ENCODE peak calls at places on chromosomes 1 and 21, in seven cellular contexts. Y, N, C, T, H, D and L are unnamed samples.

GRCh38 chr1:109891930-109892329 is 18.7 kb upstream of the CSF1 start:
- DNase-seq in D (no peak), H (no peak), T (no peak), C (no peak), Y (no peak), N (no peak), L (no peak)

GRCh38 chr1:82449671-82450070 is 648.9 kb downstream of the ADGRL2 start:
- DNase-seq in C (no peak), D (no peak), N (no peak), T (no peak), H (no peak), Y (no peak), L (no peak)

GRCh38 chr1:234887026-234887910 is 241.4 kb downstream of the TOMM20 start:
- DNase-seq in C (no peak), T (peak), D (no peak), H (no peak), Y (no peak), N (no peak), L (no peak)

GRCh38 chr1:35560256-35561225 is 2.9 kb downstream of the NCDN start:
- DNase-seq in Y (no peak), N (no peak), C (peak), D (no peak), T (peak), H (peak), L (peak)

GRCh38 chr1:55800503-55800902 is 585.3 kb upstream of the USP24 start:
- DNase-seq in C (no peak), T (no peak), D (no peak), N (no peak), H (no peak), Y (no peak), L (no peak)

GRCh38 chr1:10692401-10693021 is 103.9 kb downstream of the CASZ1 start:
- DNase-seq in C (peak), Y (no peak), D (peak), N (peak), T (no peak), H (no peak), L (peak)

GRCh38 chr1:209880051-209880450 is 52.3 kb downstream of the UTP25 start:
- DNase-seq in H (no peak), T (no peak), D (no peak), C (no peak), N (no peak), Y (no peak), L (no peak)

GRCh38 chr1:21773585-21773984 is 9.4 kb downstream of the USP48 start:
- DNase-seq in N (no peak), C (no peak), D (peak), T (no peak), Y (no peak), H (no peak), L (no peak)

GRCh38 chr1:49552101-49552500 is 471.7 kb downstream of the AGBL4 start:
- DNase-seq in C (no peak), T (no peak), D (no peak), N (no peak), H (no peak), Y (no peak), L (no peak)

GRCh38 chr1:30260318-30260717 is 463.1 kb downstream of the MATN1 start:
- DNase-seq in N (no peak), D (no peak), T (no peak), Y (no peak), C (no peak), H (no peak), L (no peak)

GRCh38 chr1:22428672-22429071 is 23.0 kb upstream of the ZBTB40 start:
- DNase-seq in T (no peak), H (no peak), D (peak), C (no peak), Y (peak), N (no peak), L (peak)

GRCh38 chr1:170619167-170620030 is 44.5 kb upstream of the PRRX1 start:
- DNase-seq in T (no peak), D (peak), C (no peak), Y (peak), H (no peak), N (no peak), L (peak)

GRCh38 chr1:86447198-86447790 is 21.4 kb upstream of the CLCA1 start:
- DNase-seq in Y (no peak), N (no peak), C (no peak), H (no peak), D (no peak), T (no peak), L (no peak)

GRCh38 chr1:2378441-2378851 is 12.9 kb downstream of the MORN1 start:
- DNase-seq in C (no peak), N (no peak), T (no peak), Y (no peak), H (no peak), D (no peak), L (no peak)

GRCh38 chr1:202224453-202224852 is 30.9 kb downstream of the LGR6 start:
- DNase-seq in C (no peak), T (no peak), D (no peak), H (no peak), Y (no peak), N (no peak), L (no peak)

GRCh38 chr1:9426291-9426711 is 113.0 kb upstream of the SLC25A33 start:
- DNase-seq in D (no peak), Y (no peak), T (no peak), N (peak), C (no peak), H (no peak), L (no peak)

GRCh38 chr1:185155600-185156320 is 993 bp downstream of the TRMT1L start:
- DNase-seq in C (no peak), T (no peak), N (no peak), Y (peak), D (peak), H (no peak), L (peak)

GRCh38 chr1:154973344-154974085 is 966 bp upstream of the CKS1B start:
- DNase-seq in D (peak), H (peak), T (peak), C (peak), N (peak), Y (peak), L (peak)
- TF ChIP-seq CTCF in D (no peak), H (peak), T (peak), C (peak), N (no peak), Y (peak), L (peak)

DNA sequence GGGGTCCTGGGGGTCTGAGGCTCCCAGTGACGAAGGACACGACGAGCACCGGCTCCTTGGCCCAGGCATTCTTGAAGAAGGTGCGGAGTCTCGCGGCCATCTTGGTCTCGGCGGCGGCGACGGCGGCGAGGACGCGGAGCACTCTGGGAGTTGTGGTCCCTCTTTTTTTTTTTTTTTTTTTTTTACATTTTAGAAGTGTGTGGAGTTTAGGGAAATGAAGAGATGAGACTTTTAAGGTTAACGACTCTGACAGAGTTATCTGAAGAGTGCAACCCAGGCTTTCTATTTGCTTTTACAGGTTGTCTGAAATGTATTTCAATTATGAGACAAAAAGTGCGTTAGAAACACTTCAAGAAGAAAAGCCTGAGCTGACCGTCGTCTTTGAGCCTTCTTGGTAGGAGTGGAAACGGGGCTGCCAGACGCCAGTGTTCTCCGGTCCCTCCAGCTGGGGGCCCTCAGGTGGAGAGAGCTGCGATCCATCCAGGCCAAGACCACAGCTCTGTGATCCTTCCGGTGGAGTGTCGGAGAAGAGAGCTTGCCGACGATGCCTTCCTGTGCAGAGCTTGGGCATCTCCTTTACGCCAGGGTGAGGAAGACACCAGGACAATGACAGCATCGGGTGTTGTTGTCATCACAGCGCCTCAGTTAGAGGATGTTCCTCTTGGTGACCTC is 9.7 kb downstream of the OR2B11 start:
- DNase-seq in N (no peak), C (peak), Y (peak), H (no peak), T (peak), D (peak), L (no peak)
- TF ChIP-seq CTCF in N (no peak), C (no peak), Y (no peak), H (no peak), T (no peak), D (no peak), L (no peak)

DNA sequence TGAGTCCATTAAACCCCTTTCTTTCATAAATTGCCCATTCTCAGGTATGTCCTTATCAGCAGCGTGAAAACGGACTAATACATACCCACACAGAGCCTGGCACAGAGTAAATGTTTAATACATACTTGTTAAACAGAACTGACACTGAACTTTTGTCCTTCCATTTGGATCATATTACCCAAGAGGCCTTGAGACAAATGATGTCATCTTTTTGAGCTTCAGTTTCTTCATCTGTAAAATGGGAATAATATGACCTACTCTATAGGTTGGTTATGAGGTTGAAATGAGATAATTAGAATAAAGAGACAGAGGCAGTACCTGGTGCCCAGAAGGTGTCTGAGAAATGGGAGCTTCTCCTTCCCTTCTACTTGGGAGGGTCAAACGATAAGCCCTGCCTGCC is 13.8 kb downstream of the CYB5RL start:
- DNase-seq in Y (no peak), N (no peak), C (no peak), H (no peak), D (no peak), T (no peak), L (no peak)
- TF ChIP-seq CTCF in Y (no peak), N (no peak), C (no peak), H (no peak), D (no peak), T (no peak), L (no peak)

DNA sequence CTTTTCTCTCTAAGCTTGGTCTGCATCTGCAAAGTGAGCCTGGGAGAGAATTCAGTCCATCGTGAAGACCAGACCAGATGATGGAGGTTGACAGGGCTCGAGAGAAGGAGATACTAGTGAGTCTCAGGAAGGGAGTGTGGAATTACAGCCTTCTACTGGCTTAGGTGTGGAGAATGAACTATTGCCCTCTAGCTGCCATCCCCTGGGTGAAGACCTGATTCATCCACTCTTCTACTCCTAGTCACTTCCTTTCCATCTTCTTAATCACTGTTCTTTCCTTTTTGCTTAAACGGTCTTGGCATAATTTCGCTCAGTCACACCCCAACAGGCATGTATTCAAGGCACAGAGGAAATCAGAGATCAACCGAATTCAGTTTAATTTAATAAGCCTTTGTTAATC is 34.0 kb upstream of the HSD17B7 start:
- DNase-seq in C (no peak), H (no peak), Y (peak), N (no peak), T (no peak), D (no peak), L (peak)
- TF ChIP-seq CTCF in C (no peak), H (no peak), Y (peak), N (no peak), T (no peak), D (no peak), L (no peak)

GRCh38 chr21:39095681-39096080 is 87.6 kb downstream of the PSMG1 start:
- DNase-seq in Y (no peak), T (no peak), N (no peak), H (no peak), D (no peak), C (no peak), L (no peak)

GRCh38 chr21:39094847-39095525 is 88.3 kb downstream of the PSMG1 start:
- DNase-seq in H (no peak), N (no peak), Y (no peak), D (no peak), T (no peak), C (no peak), L (no peak)

GRCh38 chr21:39097981-39098380 is 85.3 kb downstream of the PSMG1 start:
- DNase-seq in N (no peak), C (no peak), D (no peak), H (no peak), Y (no peak), T (no peak), L (no peak)

GRCh38 chr21:39097335-39097861 is 85.9 kb downstream of the PSMG1 start:
- DNase-seq in Y (no peak), N (no peak), H (no peak), C (no peak), D (no peak), T (no peak), L (no peak)

GRCh38 chr21:39096754-39097153 is 86.5 kb downstream of the PSMG1 start:
- DNase-seq in T (no peak), D (no peak), Y (no peak), N (no peak), C (no peak), H (no peak), L (no peak)
- TF ChIP-seq CTCF in T (no peak), D (no peak), Y (no peak), N (peak), C (no peak), H (no peak), L (no peak)

DNA sequence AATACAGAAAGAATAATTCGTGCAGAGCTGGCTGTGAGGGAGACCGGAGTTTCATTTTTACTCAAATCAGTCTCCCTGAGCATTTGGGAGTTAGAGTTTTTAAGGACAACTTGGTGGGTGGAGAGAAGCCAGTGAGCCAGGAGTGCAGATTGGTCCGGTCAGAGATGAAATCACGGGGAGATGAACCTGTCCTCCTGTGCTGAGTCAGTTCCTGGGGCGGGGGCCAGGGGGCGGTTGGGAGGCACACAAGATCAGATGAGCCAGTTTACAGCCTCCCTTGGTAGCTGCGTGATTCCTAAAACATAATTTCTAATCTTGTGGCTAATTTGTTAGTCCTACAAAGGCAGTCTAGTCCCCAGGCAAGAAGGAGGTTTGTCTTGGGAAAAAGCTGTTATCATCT is 1267.9 kb downstream of the AMY1C start:
- DNase-seq in D (no peak), H (no peak), C (no peak), N (no peak), T (no peak), Y (no peak), L (no peak)
- TF ChIP-seq CTCF in D (no peak), H (no peak), C (no peak), N (no peak), T (no peak), Y (no peak), L (no peak)

GRCh38 chr1:18901147-18901951 is 1.0 kb downstream of the ALDH4A1 start:
- DNase-seq in N (no peak), Y (no peak), T (no peak), C (no peak), D (no peak), H (no peak), L (no peak)
- TF ChIP-seq CTCF in N (no peak), Y (no peak), T (no peak), C (no peak), D (no peak), H (no peak), L (no peak)

GRCh38 chr21:39061766-39062165 is 121.5 kb downstream of the PSMG1 start:
- DNase-seq in T (no peak), N (no peak), H (no peak), D (no peak), Y (no peak), C (no peak), L (no peak)
- TF ChIP-seq CTCF in T (no peak), N (no peak), H (no peak), D (no peak), Y (no peak), C (no peak), L (no peak)

DNA sequence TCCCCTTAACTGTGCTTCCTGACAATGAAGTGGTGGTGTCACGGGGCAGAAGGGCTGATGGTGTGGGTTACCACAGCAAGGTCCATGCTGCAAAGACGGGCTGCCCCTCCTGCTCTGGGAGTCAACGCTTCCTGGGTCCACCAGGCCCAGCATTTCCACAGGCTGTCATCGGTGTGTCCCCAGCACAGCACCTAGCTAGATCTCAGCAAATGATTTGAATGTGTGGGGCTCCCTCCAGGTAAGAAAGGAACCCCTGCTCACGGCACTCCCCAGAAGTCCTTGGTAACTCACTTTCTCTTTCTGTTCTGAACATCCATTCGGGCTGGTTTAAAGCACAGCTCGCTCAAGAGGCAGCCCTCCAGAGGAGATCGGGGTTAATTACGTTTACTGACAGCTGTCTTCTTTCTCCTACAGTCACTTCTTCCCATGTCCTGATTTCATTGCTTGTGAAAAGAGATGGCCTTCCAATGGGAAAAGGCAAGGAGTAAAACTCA is 27.3 kb downstream of the HIVEP3 start:
- DNase-seq in C (no peak), N (peak), H (no peak), Y (peak), T (no peak), D (peak), L (peak)
- TF ChIP-seq CTCF in C (no peak), N (peak), H (no peak), Y (peak), T (no peak), D (peak), L (no peak)